ENCODE peak calls at places on chromosomes 5 and 9, in six cellular contexts. One of them, this sample, is unnamed.

GRCh38 chr5:172939045-172939444 is 20.2 kb upstream of the RPL26L1 start:
- DNase-seq in NT2/D1: no peak
- DNase-seq in body of pancreas: no peak
- DNase-seq in CD4-positive, CD25-positive, alpha-beta regulatory T cell: peak; percentile 26
- DNase-seq in CD8-positive, alpha-beta memory T cell: no peak
- DNase-seq in tibial nerve: no peak
- DNase-seq in this sample: no peak

GRCh38 chr5:91271999-91272398 is 111.1 kb downstream of the ARRDC3 start:
- DNase-seq in NT2/D1: no peak
- DNase-seq in body of pancreas: no peak
- DNase-seq in CD4-positive, CD25-positive, alpha-beta regulatory T cell: no peak
- DNase-seq in CD8-positive, alpha-beta memory T cell: no peak
- DNase-seq in tibial nerve: no peak
- DNase-seq in this sample: no peak

GRCh38 chr9:93884808-93885207 is 70.3 kb downstream of the BARX1 start:
- DNase-seq in NT2/D1: no peak
- DNase-seq in body of pancreas: no peak
- DNase-seq in CD4-positive, CD25-positive, alpha-beta regulatory T cell: no peak
- DNase-seq in CD8-positive, alpha-beta memory T cell: no peak
- DNase-seq in tibial nerve: no peak
- DNase-seq in this sample: no peak

GRCh38 chr9:97767891-97768290 is 70.8 kb upstream of the XPA start:
- DNase-seq in NT2/D1: no peak
- DNase-seq in body of pancreas: no peak
- DNase-seq in CD4-positive, CD25-positive, alpha-beta regulatory T cell: no peak
- DNase-seq in CD8-positive, alpha-beta memory T cell: no peak
- DNase-seq in tibial nerve: no peak
- DNase-seq in this sample: no peak

GRCh38 chr5:73301208-73302088 is 128.5 kb downstream of the TMEM174 start:
- DNase-seq in NT2/D1: no peak
- DNase-seq in body of pancreas: no peak
- DNase-seq in CD4-positive, CD25-positive, alpha-beta regulatory T cell: no peak
- DNase-seq in CD8-positive, alpha-beta memory T cell: no peak
- DNase-seq in tibial nerve: no peak
- DNase-seq in this sample: no peak

GRCh38 chr5:149421834-149422233 is 42.7 kb upstream of the IL17B start:
- DNase-seq in NT2/D1: no peak
- DNase-seq in body of pancreas: no peak
- DNase-seq in CD4-positive, CD25-positive, alpha-beta regulatory T cell: no peak
- DNase-seq in CD8-positive, alpha-beta memory T cell: no peak
- DNase-seq in tibial nerve: no peak
- DNase-seq in this sample: no peak

GRCh38 chr5:130795037-130795436 is 370.0 kb downstream of the HINT1 start:
- DNase-seq in NT2/D1: no peak
- DNase-seq in body of pancreas: no peak
- DNase-seq in CD4-positive, CD25-positive, alpha-beta regulatory T cell: no peak
- DNase-seq in CD8-positive, alpha-beta memory T cell: no peak
- DNase-seq in tibial nerve: no peak
- DNase-seq in this sample: peak; percentile 92

GRCh38 chr5:159240301-159240870 is 22.7 kb upstream of the UBLCP1 start:
- DNase-seq in NT2/D1: no peak
- DNase-seq in body of pancreas: no peak
- DNase-seq in CD4-positive, CD25-positive, alpha-beta regulatory T cell: no peak
- DNase-seq in CD8-positive, alpha-beta memory T cell: no peak
- DNase-seq in tibial nerve: no peak
- DNase-seq in this sample: no peak

GRCh38 chr5:115579747-115580173 is 22.5 kb downstream of the TICAM2 start:
- DNase-seq in NT2/D1: no peak
- DNase-seq in body of pancreas: no peak
- DNase-seq in CD4-positive, CD25-positive, alpha-beta regulatory T cell: no peak
- DNase-seq in CD8-positive, alpha-beta memory T cell: no peak
- DNase-seq in tibial nerve: no peak
- DNase-seq in this sample: peak; percentile 47

GRCh38 chr5:135375040-135375439 is 24.0 kb downstream of the MACROH2A1 start:
- DNase-seq in NT2/D1: no peak
- DNase-seq in body of pancreas: no peak
- DNase-seq in CD4-positive, CD25-positive, alpha-beta regulatory T cell: no peak
- DNase-seq in CD8-positive, alpha-beta memory T cell: no peak
- DNase-seq in tibial nerve: no peak
- DNase-seq in this sample: no peak

GRCh38 chr5:135377751-135378680 is 21.0 kb downstream of the MACROH2A1 start:
- DNase-seq in NT2/D1: no peak
- DNase-seq in body of pancreas: no peak
- DNase-seq in CD4-positive, CD25-positive, alpha-beta regulatory T cell: no peak
- DNase-seq in CD8-positive, alpha-beta memory T cell: no peak
- DNase-seq in tibial nerve: no peak
- DNase-seq in this sample: no peak

GRCh38 chr5:135379052-135379654 is 19.9 kb downstream of the MACROH2A1 start:
- DNase-seq in NT2/D1: no peak
- DNase-seq in body of pancreas: no peak
- DNase-seq in CD4-positive, CD25-positive, alpha-beta regulatory T cell: no peak
- DNase-seq in CD8-positive, alpha-beta memory T cell: no peak
- DNase-seq in tibial nerve: no peak
- DNase-seq in this sample: peak; percentile 74

GRCh38 chr5:135373747-135374515 is 25.1 kb downstream of the MACROH2A1 start:
- DNase-seq in NT2/D1: no peak
- DNase-seq in body of pancreas: no peak
- DNase-seq in CD4-positive, CD25-positive, alpha-beta regulatory T cell: no peak
- DNase-seq in CD8-positive, alpha-beta memory T cell: no peak
- DNase-seq in tibial nerve: no peak
- DNase-seq in this sample: no peak

DNA sequence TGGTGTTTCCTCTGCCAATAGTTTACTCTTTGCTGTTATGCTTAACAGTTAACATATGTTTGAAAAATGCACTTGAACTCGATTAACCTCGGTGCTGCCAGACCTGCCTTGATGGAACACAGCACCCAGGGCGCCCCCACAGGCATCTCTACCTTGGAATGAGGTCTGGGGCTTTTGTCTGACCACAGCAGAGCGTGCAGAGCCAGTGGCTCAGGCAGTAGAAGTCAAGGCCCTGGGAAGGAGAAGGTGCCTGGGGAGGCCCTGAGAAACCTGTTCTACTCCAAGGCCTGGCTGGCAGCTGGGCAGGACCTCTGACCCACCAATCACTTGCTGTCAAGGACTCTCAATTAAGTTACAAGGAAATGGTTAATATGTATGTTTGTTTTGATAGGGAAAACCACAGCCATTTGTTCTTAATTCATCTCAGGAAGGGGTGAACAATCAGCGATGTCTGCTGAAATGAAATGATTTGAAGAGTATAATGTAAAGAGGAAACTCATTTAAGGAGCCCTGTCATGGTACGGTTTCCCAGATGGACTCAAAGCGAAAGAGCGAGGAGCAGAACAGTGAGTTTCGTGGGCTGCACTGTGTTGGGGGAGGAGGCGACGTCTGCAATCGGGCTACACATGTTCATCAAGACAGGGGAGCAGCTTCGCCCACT is 21.9 kb downstream of the MACROH2A1 start:
- DNase-seq in NT2/D1: no peak
- DNase-seq in body of pancreas: no peak
- DNase-seq in CD4-positive, CD25-positive, alpha-beta regulatory T cell: peak; percentile 35
- DNase-seq in CD8-positive, alpha-beta memory T cell: no peak
- DNase-seq in tibial nerve: no peak
- DNase-seq in this sample: no peak
- H3K4me1 ChIP-seq in NT2/D1: peaks cover 2% of the 10 kb centered on the region
- H3K4me1 ChIP-seq in body of pancreas: no peaks in the 10 kb centered on the region
- H3K4me1 ChIP-seq in CD4-positive, CD25-positive, alpha-beta regulatory T cell: peaks cover 15% of the 10 kb centered on the region
- H3K4me1 ChIP-seq in CD8-positive, alpha-beta memory T cell: peaks cover 16% of the 10 kb centered on the region
- H3K4me1 ChIP-seq in tibial nerve: no peaks in the 10 kb centered on the region
- H3K4me1 ChIP-seq in this sample: peaks cover 27% of the 10 kb centered on the region

DNA sequence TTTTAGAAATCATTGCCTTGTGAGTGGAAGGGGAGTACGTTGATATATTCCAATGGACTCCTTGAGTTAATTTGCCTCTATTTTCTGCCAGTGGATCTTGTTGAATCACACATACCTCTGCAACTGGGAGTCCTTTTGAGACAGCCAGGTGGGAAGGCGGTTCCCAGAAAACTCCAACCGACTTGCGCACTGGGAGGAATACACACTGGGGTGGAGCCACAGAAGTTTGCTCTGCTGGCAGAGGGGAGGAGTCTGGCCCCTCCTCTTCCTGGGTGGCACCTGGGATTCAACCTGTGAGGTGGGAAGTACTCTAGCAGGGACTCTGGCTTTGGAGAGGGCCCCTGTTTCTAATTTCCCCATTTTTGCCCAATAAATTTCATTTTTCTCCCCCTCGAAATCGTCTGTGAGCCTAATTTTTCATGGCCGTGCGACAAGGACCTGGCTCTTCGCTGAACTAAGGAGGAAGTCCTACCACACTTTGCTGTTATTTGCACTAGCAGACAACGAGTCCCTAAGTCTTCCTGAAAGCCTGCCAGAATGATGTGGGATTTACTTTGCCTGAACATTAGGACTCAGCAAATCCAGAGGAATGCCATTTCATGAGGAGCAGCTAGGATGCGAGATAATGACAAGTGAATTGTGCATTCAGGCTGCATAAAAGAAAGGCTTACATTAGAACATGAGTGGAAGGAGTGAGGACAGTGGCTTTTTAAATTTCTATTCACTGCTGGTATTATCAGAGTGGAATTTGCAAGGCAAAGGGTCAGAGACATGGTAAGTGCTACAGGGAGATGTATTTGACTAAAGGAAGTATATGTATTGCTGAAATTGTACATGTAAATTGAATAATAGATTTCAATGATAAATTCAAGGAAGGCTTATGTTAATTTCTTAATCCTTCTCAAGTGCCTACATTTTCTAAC is 67.2 kb downstream of the PRLR start:
- DNase-seq in NT2/D1: no peak
- DNase-seq in body of pancreas: no peak
- DNase-seq in CD4-positive, CD25-positive, alpha-beta regulatory T cell: no peak
- DNase-seq in CD8-positive, alpha-beta memory T cell: no peak
- DNase-seq in tibial nerve: no peak
- DNase-seq in this sample: no peak
- H3K4me1 ChIP-seq in NT2/D1: no peaks in the 10 kb centered on the region
- H3K4me1 ChIP-seq in body of pancreas: peaks cover 50% of the 10 kb centered on the region
- H3K4me1 ChIP-seq in CD4-positive, CD25-positive, alpha-beta regulatory T cell: no peaks in the 10 kb centered on the region
- H3K4me1 ChIP-seq in CD8-positive, alpha-beta memory T cell: no peaks in the 10 kb centered on the region
- H3K4me1 ChIP-seq in tibial nerve: no peaks in the 10 kb centered on the region
- H3K4me1 ChIP-seq in this sample: no peaks in the 10 kb centered on the region

GRCh38 chr9:127538849-127539258 is 73.2 kb upstream of the STXBP1 start:
- DNase-seq in NT2/D1: no peak
- DNase-seq in body of pancreas: no peak
- DNase-seq in CD4-positive, CD25-positive, alpha-beta regulatory T cell: no peak
- DNase-seq in CD8-positive, alpha-beta memory T cell: no peak
- DNase-seq in tibial nerve: no peak
- DNase-seq in this sample: no peak
- H3K4me1 ChIP-seq in NT2/D1: peaks cover 34% of the 10 kb centered on the region
- H3K4me1 ChIP-seq in body of pancreas: peaks cover 98% of the 10 kb centered on the region
- H3K4me1 ChIP-seq in CD4-positive, CD25-positive, alpha-beta regulatory T cell: no peaks in the 10 kb centered on the region
- H3K4me1 ChIP-seq in CD8-positive, alpha-beta memory T cell: no peaks in the 10 kb centered on the region
- H3K4me1 ChIP-seq in tibial nerve: no peaks in the 10 kb centered on the region
- H3K4me1 ChIP-seq in this sample: peaks cover 51% of the 10 kb centered on the region

DNA sequence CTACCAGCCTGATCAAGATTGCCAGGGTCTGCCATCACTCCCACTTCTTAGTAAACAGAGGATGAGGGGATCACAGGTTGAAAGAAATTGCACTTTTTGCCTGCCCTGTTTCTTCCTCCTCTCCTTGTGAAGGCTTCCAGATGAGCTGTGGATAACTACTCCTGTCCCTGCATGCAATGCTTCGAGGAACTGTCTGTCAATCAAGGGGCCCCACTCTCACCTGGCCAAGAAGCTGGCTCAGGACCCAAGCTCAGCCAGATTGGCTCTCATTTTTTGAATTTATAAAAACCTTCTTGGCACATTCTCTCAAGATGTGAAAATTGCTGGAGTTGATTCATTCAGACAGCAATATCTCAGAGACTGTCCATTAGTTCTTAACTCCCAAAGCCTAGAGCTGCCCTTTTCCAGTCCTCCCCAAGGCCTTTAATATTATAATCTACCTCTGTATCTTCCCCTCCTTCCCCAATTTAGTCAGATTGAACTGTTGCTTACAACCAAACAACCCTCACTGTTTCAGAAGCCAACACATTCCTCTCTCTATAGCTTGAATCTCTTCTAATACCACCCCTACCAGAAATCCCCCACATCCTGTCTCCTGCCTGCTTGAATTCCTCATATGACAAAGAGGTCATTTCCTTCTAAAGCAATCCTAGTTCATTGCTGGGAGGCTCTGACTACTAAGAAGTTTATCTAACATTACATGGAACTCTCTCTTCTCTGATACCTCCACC is 11.3 kb downstream of the SPARC start:
- DNase-seq in NT2/D1: no peak
- DNase-seq in body of pancreas: no peak
- DNase-seq in CD4-positive, CD25-positive, alpha-beta regulatory T cell: peak; percentile 8
- DNase-seq in CD8-positive, alpha-beta memory T cell: no peak
- DNase-seq in tibial nerve: no peak
- DNase-seq in this sample: no peak
- H3K4me1 ChIP-seq in NT2/D1: peaks cover 3% of the 10 kb centered on the region
- H3K4me1 ChIP-seq in body of pancreas: peaks cover 4% of the 10 kb centered on the region
- H3K4me1 ChIP-seq in CD4-positive, CD25-positive, alpha-beta regulatory T cell: no peaks in the 10 kb centered on the region
- H3K4me1 ChIP-seq in CD8-positive, alpha-beta memory T cell: no peaks in the 10 kb centered on the region
- H3K4me1 ChIP-seq in tibial nerve: no peaks in the 10 kb centered on the region
- H3K4me1 ChIP-seq in this sample: peaks cover 21% of the 10 kb centered on the region

GRCh38 chr5:93340881-93341280 is 240.1 kb downstream of the NR2F1-AS1 start:
- DNase-seq in NT2/D1: no peak
- DNase-seq in body of pancreas: no peak
- DNase-seq in CD4-positive, CD25-positive, alpha-beta regulatory T cell: no peak
- DNase-seq in CD8-positive, alpha-beta memory T cell: no peak
- DNase-seq in tibial nerve: no peak
- DNase-seq in this sample: no peak

GRCh38 chr5:93348231-93348630 is 232.8 kb downstream of the NR2F1-AS1 start:
- DNase-seq in NT2/D1: no peak
- DNase-seq in body of pancreas: no peak
- DNase-seq in CD4-positive, CD25-positive, alpha-beta regulatory T cell: no peak
- DNase-seq in CD8-positive, alpha-beta memory T cell: no peak
- DNase-seq in tibial nerve: no peak
- DNase-seq in this sample: no peak

GRCh38 chr5:93342563-93343061 is 238.4 kb downstream of the NR2F1-AS1 start:
- DNase-seq in NT2/D1: no peak
- DNase-seq in body of pancreas: no peak
- DNase-seq in CD4-positive, CD25-positive, alpha-beta regulatory T cell: no peak
- DNase-seq in CD8-positive, alpha-beta memory T cell: no peak
- DNase-seq in tibial nerve: no peak
- DNase-seq in this sample: no peak

GRCh38 chr5:93346301-93346700 is 234.7 kb downstream of the NR2F1-AS1 start:
- DNase-seq in NT2/D1: no peak
- DNase-seq in body of pancreas: no peak
- DNase-seq in CD4-positive, CD25-positive, alpha-beta regulatory T cell: no peak
- DNase-seq in CD8-positive, alpha-beta memory T cell: no peak
- DNase-seq in tibial nerve: no peak
- DNase-seq in this sample: no peak

DNA sequence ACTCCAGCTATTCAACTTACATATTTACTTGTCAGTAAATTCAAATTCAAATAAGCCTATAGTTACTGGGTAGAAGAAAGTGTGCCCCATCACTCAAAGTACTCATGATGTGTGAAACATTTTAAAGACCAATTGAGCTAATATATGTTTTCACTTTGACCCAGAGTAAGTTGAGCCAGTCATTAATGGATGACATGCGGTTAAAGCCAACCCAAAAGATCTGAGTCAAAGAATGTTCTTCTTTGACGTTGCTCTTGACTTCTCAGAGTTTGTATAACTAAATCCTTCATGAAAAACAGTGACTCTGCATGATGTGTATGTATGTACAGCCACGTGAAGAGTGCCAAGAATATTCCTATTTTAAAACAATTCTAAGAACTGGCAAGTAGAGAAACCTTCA is 237.4 kb downstream of the NR2F1-AS1 start:
- DNase-seq in NT2/D1: no peak
- DNase-seq in body of pancreas: no peak
- DNase-seq in CD4-positive, CD25-positive, alpha-beta regulatory T cell: no peak
- DNase-seq in CD8-positive, alpha-beta memory T cell: no peak
- DNase-seq in tibial nerve: no peak
- DNase-seq in this sample: no peak
- H3K4me1 ChIP-seq in NT2/D1: peaks cover 2% of the 10 kb centered on the region
- H3K4me1 ChIP-seq in body of pancreas: no peaks in the 10 kb centered on the region
- H3K4me1 ChIP-seq in CD4-positive, CD25-positive, alpha-beta regulatory T cell: no peaks in the 10 kb centered on the region
- H3K4me1 ChIP-seq in CD8-positive, alpha-beta memory T cell: no peaks in the 10 kb centered on the region
- H3K4me1 ChIP-seq in tibial nerve: no peaks in the 10 kb centered on the region
- H3K4me1 ChIP-seq in this sample: no peaks in the 10 kb centered on the region

This sample was measured in foreskin keratinocyte.